ENCODE peak calls at places on chromosomes 2 and 18, in six cellular contexts. A is right atrium auricular region, X is aorta, S is HepG2, N is cardiac muscle cell, L is right cardiac atrium. K is an unnamed sample.

GRCh38 chr18:13542520-13542847 is 183.9 kb downstream of the FAM210A start:
- DNase-seq in N (no peak), A (no peak), X (no peak), S (no peak), L (no peak), K (no peak)

GRCh38 chr2:28160986-28161425 is 231.7 kb upstream of the FOSL2 start:
- DNase-seq in L (no peak), N (peak), S (no peak), X (no peak), A (no peak), K (no peak)

GRCh38 chr18:944440-944839 is 39.8 kb downstream of the ADCYAP1 start:
- DNase-seq in L (no peak), S (no peak), X (no peak), N (peak), A (no peak), K (no peak)

GRCh38 chr2:181715033-181715630 is 34.8 kb upstream of the NEUROD1 start:
- DNase-seq in L (peak), N (peak), A (peak), S (peak), X (no peak), K (peak)

GRCh38 chr2:137888845-137889244 is 75.4 kb upstream of the HNMT start:
- DNase-seq in L (no peak), A (no peak), N (peak), X (no peak), S (peak), K (no peak)

GRCh38 chr2:65107530-65107929 is 22.4 kb downstream of the RAB1A start:
- DNase-seq in L (no peak), S (no peak), N (no peak), X (no peak), A (no peak), K (no peak)

GRCh38 chr2:128270306-128271185 is 48.1 kb downstream of the HS6ST1 start:
- DNase-seq in S (peak), A (no peak), L (no peak), X (peak), N (no peak), K (peak)

GRCh38 chr2:235027558-235028214 is 75.9 kb downstream of the SH3BP4 start:
- DNase-seq in X (no peak), N (peak), S (no peak), A (no peak), L (no peak), K (peak)

GRCh38 chr2:111990856-111991255 is 64.2 kb upstream of the TMEM87B start:
- DNase-seq in A (no peak), S (no peak), L (no peak), X (no peak), N (no peak), K (no peak)

GRCh38 chr18:10518595-10519273 is 7.1 kb upstream of the NAPG start:
- DNase-seq in N (peak), S (peak), X (no peak), L (peak), A (no peak), K (peak)

GRCh38 chr18:303578-303977 is 35.7 kb upstream of the THOC1 start:
- DNase-seq in A (no peak), S (no peak), X (no peak), L (no peak), N (no peak), K (no peak)

GRCh38 chr2:233026211-233026813 is 6.2 kb upstream of the NEU2 start:
- DNase-seq in A (no peak), N (peak), X (no peak), L (no peak), S (no peak), K (no peak)

GRCh38 chr18:23357992-23358594 is 95.0 kb upstream of the RIOK3 start:
- DNase-seq in N (peak), X (peak), S (no peak), L (peak), A (peak), K (peak)

GRCh38 chr2:201797175-201797840 is 9.0 kb upstream of the CDK15 start:
- DNase-seq in L (no peak), N (no peak), A (no peak), X (no peak), S (no peak), K (no peak)

GRCh38 chr2:207286106-207286505 is 120.4 kb upstream of the KLF7 start:
- DNase-seq in S (no peak), X (no peak), L (no peak), A (no peak), N (no peak), K (no peak)

GRCh38 chr2:36717556-36718266 is 21.2 kb downstream of the VIT start:
- DNase-seq in A (no peak), S (no peak), X (no peak), N (no peak), L (no peak), K (no peak)

GRCh38 chr2:219713110-219713509 is 85.7 kb downstream of the SLC4A3 start:
- DNase-seq in A (no peak), X (no peak), S (peak), N (peak), L (no peak), K (no peak)

GRCh38 chr2:105052773-105053172 is 14.9 kb downstream of the MRPS9 start:
- DNase-seq in X (no peak), L (peak), S (peak), N (peak), A (no peak), K (no peak)

GRCh38 chr2:202035089-202035940 is 1.7 kb downstream of the FZD7 start:
- DNase-seq in L (peak), S (no peak), X (peak), N (peak), A (no peak), K (peak)

GRCh38 chr18:5998907-5999306 is 103.6 kb upstream of the TMEM200C start:
- DNase-seq in S (no peak), N (no peak), A (no peak), L (no peak), X (no peak), K (no peak)

GRCh38 chr2:231452799-231453508 is 11.3 kb downstream of the NCL start:
- DNase-seq in S (peak), N (no peak), L (no peak), A (peak), X (peak), K (no peak)

GRCh38 chr2:61356958-61357350 is 113.9 kb downstream of the USP34 start:
- DNase-seq in A (no peak), S (no peak), N (peak), L (no peak), X (no peak), K (no peak)

GRCh38 chr2:222649801-222650200 is 6.1 kb downstream of the FARSB start:
- DNase-seq in A (no peak), S (no peak), L (no peak), N (no peak), X (no peak), K (no peak)

GRCh38 chr2:167127135-167127534 is 238.9 kb downstream of the XIRP2 start:
- DNase-seq in N (peak), L (no peak), S (peak), A (no peak), X (no peak), K (no peak)

GRCh38 chr2:174775586-174775985 is 11.3 kb upstream of the CHRNA1 start:
- DNase-seq in L (no peak), A (no peak), N (no peak), X (no peak), S (no peak), K (no peak)

GRCh38 chr2:65383571-65384488 is 48.6 kb downstream of the SPRED2 start:
- DNase-seq in L (no peak), A (no peak), S (no peak), X (no peak), N (peak), K (no peak)

GRCh38 chr2:1594281-1595171 is 149.8 kb downstream of the PXDN start:
- DNase-seq in A (no peak), N (no peak), X (peak), S (no peak), L (no peak), K (no peak)

GRCh38 chr2:178419123-178419522 is 31.9 kb downstream of the PRKRA start:
- DNase-seq in N (peak), L (no peak), S (no peak), A (no peak), X (no peak), K (no peak)

GRCh38 chr18:48800877-48801727 is 149.7 kb downstream of the SMAD7 start:
- DNase-seq in N (no peak), L (no peak), S (no peak), X (peak), A (peak), K (peak)

GRCh38 chr18:36298113-36298701 is 694 bp downstream of the FHOD3 start:
- DNase-seq in S (no peak), X (peak), L (peak), A (no peak), N (no peak), K (no peak)

GRCh38 chr2:18178736-18179349 is 300.4 kb downstream of the KCNS3 start:
- DNase-seq in N (peak), S (peak), X (no peak), A (no peak), L (no peak), K (no peak)

DNA sequence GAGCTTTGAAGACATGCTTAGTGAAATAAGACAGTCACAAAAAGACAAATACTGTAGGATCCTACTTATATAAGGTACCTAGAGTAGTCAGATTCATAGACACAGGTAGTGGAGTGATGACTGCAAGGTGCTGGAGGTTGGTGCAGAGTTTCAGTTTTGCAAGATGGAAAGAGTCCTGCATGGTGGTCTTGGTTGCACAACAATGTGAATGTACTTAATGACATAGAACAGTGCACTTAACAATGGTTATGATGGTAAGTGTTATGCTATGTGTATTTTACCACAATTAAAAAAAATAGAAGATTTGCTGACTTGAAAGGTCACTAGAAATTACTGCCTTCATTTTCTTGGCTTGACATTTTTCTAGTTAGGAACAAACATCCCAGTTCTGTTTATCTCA is 9.5 kb downstream of the CERS6 start:
- DNase-seq in S (no peak), N (no peak), X (no peak), A (no peak), L (no peak), K (no peak)
- H3K27ac ChIP-seq in S (no peak), N (peak), X (no peak), A (no peak), L (no peak), K (no peak)

GRCh38 chr2:237447496-237447895 is 33.5 kb upstream of the COL6A3 start:
- DNase-seq in X (no peak), L (no peak), S (no peak), A (no peak), N (no peak), K (no peak)

GRCh38 chr2:237448171-237448570 is 34.2 kb upstream of the COL6A3 start:
- DNase-seq in X (no peak), S (no peak), L (no peak), A (no peak), N (no peak), K (no peak)

GRCh38 chr2:237450108-237450507 is 36.1 kb upstream of the COL6A3 start:
- DNase-seq in L (no peak), X (no peak), N (no peak), A (no peak), S (no peak), K (no peak)

GRCh38 chr2:237449193-237449797 is 35.3 kb upstream of the COL6A3 start:
- DNase-seq in L (peak), N (peak), X (peak), S (no peak), A (peak), K (peak)

GRCh38 chr2:237448626-237449025 is 34.7 kb upstream of the COL6A3 start:
- DNase-seq in S (no peak), N (no peak), X (no peak), A (no peak), L (no peak), K (no peak)
- H3K27ac ChIP-seq in S (no peak), N (no peak), X (peak), A (peak), L (peak), K (peak)

DNA sequence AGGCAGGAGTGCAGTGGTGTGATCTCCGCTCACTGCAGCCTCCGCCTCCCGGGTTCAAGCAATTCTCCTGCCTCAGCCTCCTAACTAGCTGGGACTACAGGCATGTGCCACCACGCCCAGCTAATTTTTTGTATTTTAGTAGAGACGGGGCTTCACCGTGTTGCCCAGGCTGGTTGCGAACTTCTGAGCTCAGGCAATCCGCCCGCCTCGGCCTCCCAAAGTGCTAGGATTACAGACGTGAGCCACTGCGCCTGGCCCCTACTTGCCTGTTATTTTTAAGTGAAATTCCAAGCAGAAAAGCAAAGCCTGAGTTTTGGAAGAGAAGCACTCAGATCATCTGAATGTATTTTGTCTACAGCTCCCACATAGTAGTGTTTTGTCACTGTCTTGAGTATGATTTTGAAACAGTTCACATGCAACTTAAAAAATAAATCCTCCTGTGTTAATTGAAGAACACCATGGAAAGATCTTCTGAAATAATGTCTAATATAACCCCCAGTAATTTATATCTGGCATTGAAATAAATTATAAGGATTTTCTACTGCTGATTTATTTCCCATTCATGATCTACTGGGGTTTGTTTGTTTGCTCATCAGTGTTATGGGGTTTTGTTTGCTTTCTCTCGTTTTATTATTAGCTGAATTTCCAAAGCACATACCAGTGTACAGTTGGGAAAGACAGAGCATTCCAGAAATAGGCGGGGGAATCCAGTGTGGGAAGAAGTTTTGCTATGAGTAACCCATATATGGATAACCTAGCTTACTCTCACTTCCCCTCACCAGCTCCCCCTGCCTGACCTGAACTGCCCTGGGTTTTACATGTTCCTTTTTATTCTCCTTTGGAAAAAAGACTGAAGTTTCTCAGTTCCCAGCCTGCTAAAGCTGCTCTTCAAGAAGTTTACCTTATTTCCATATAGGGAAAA is 80.1 kb upstream of the MAP3K20 start:
- DNase-seq in A (no peak), N (peak), S (peak), X (peak), L (no peak), K (no peak)
- H3K27ac ChIP-seq in A (peak), N (peak), S (no peak), X (no peak), L (no peak), K (peak)

DNA sequence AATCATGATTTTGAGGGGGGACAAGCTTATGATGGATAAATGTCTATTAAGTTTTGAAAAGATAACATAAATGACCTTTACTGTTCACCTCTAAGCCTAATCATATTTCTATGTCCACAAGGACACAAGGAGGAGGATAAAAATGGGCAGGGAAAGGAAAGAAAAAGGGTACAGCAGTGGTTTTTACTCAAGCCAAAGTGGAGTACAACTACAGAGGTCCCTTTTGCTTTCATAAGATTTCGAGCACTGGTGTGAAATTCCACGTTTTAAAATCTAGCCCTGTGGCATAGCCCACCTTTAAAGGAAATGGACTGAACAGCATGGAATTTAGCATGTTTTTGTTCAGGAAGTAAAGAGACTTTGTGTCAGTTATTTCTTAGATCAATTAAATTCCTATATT is 19.2 kb downstream of the FN1 start:
- DNase-seq in L (no peak), A (no peak), X (no peak), N (peak), S (no peak), K (no peak)
- H3K27ac ChIP-seq in L (no peak), A (no peak), X (no peak), N (peak), S (peak), K (peak)

DNA sequence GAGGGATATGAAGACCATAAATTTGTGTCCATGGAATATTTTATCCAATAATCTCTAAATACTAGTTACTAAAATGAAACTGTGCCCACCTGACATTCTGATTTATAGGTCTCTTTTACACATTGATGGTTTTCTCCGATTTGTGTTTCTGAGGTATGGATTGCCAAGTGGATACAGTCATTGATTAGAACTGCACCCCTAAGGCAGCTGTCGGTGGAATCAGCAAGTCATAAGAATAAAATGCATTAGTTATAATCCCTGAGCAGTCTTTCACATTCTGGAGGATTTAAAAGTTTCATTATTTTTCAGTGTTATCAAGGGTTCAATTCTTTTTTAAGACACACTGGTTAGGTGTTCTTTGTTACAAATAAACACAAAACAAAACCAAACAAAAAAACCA is 6.0 kb downstream of the CAVIN2 start:
- DNase-seq in S (no peak), L (no peak), X (no peak), N (no peak), A (no peak), K (no peak)
- H3K27ac ChIP-seq in S (no peak), L (no peak), X (no peak), N (no peak), A (peak), K (no peak)